ENCODE peak calls at places on chromosomes 3 and 15, in eight cellular contexts. One of them, this sample, is unnamed.

GRCh38 chr3:59480486-59480995 is 430.7 kb upstream of the CFAP20DC start:
- DNase-seq in progenitor cell of endocrine pancreas: no peak
- DNase-seq in BJ: peak
- DNase-seq in GM23338: no peak
- DNase-seq in body of pancreas: peak
- DNase-seq in GM12865: peak
- DNase-seq in cardiac fibroblast: peak
- DNase-seq in fibroblast of lung: peak
- DNase-seq in this sample: no peak

GRCh38 chr3:9732080-9732752 is 681 bp downstream of the BRPF1 start:
- DNase-seq in GM23338: peak
- DNase-seq in body of pancreas: peak
- DNase-seq in GM12865: peak
- DNase-seq in BJ: no peak
- DNase-seq in cardiac fibroblast: peak
- DNase-seq in progenitor cell of endocrine pancreas: no peak
- DNase-seq in fibroblast of lung: no peak
- DNase-seq in this sample: no peak

GRCh38 chr15:78684645-78685044 is 43.6 kb upstream of the CHRNB4 start:
- DNase-seq in GM12865: no peak
- DNase-seq in GM23338: no peak
- DNase-seq in cardiac fibroblast: no peak
- DNase-seq in body of pancreas: no peak
- DNase-seq in progenitor cell of endocrine pancreas: no peak
- DNase-seq in BJ: no peak
- DNase-seq in fibroblast of lung: no peak
- DNase-seq in this sample: no peak

GRCh38 chr3:172853911-172854648 is 103.6 kb downstream of the ECT2 start:
- DNase-seq in cardiac fibroblast: no peak
- DNase-seq in BJ: no peak
- DNase-seq in GM12865: no peak
- DNase-seq in progenitor cell of endocrine pancreas: no peak
- DNase-seq in body of pancreas: no peak
- DNase-seq in GM23338: peak
- DNase-seq in fibroblast of lung: no peak
- DNase-seq in this sample: no peak

GRCh38 chr3:79767194-79767952 is 425 bp downstream of the ROBO1 start:
- DNase-seq in fibroblast of lung: peak
- DNase-seq in BJ: no peak
- DNase-seq in body of pancreas: no peak
- DNase-seq in progenitor cell of endocrine pancreas: no peak
- DNase-seq in GM23338: peak
- DNase-seq in cardiac fibroblast: peak
- DNase-seq in GM12865: no peak
- DNase-seq in this sample: no peak

GRCh38 chr15:101296418-101297405 is 1.7 kb upstream of the SNRPA1 start:
- DNase-seq in BJ: no peak
- DNase-seq in GM23338: no peak
- DNase-seq in progenitor cell of endocrine pancreas: no peak
- DNase-seq in GM12865: no peak
- DNase-seq in cardiac fibroblast: peak
- DNase-seq in body of pancreas: no peak
- DNase-seq in fibroblast of lung: no peak
- DNase-seq in this sample: no peak

GRCh38 chr3:151346292-151346691 is 16.9 kb upstream of the P2RY13 start:
- DNase-seq in GM12865: no peak
- DNase-seq in BJ: no peak
- DNase-seq in body of pancreas: peak
- DNase-seq in fibroblast of lung: no peak
- DNase-seq in GM23338: no peak
- DNase-seq in cardiac fibroblast: no peak
- DNase-seq in progenitor cell of endocrine pancreas: no peak
- DNase-seq in this sample: no peak

GRCh38 chr3:37324752-37325407 is 150.5 kb upstream of the LRRFIP2 start:
- DNase-seq in fibroblast of lung: peak
- DNase-seq in progenitor cell of endocrine pancreas: no peak
- DNase-seq in body of pancreas: no peak
- DNase-seq in GM23338: no peak
- DNase-seq in cardiac fibroblast: peak
- DNase-seq in GM12865: no peak
- DNase-seq in BJ: no peak
- DNase-seq in this sample: no peak

GRCh38 chr15:68697711-68698690 is 119.2 kb downstream of the CORO2B start:
- DNase-seq in progenitor cell of endocrine pancreas: no peak
- DNase-seq in body of pancreas: no peak
- DNase-seq in fibroblast of lung: no peak
- DNase-seq in GM12865: no peak
- DNase-seq in BJ: no peak
- DNase-seq in cardiac fibroblast: no peak
- DNase-seq in GM23338: no peak
- DNase-seq in this sample: no peak

GRCh38 chr15:79365765-79366164 is 54.9 kb downstream of the TMED3 start:
- DNase-seq in fibroblast of lung: no peak
- DNase-seq in GM23338: no peak
- DNase-seq in BJ: no peak
- DNase-seq in cardiac fibroblast: no peak
- DNase-seq in body of pancreas: no peak
- DNase-seq in GM12865: no peak
- DNase-seq in progenitor cell of endocrine pancreas: no peak
- DNase-seq in this sample: no peak

GRCh38 chr3:48502728-48503168 is 1.2 kb downstream of the SHISA5 start:
- DNase-seq in BJ: no peak
- DNase-seq in fibroblast of lung: no peak
- DNase-seq in GM12865: no peak
- DNase-seq in progenitor cell of endocrine pancreas: no peak
- DNase-seq in body of pancreas: peak
- DNase-seq in GM23338: no peak
- DNase-seq in cardiac fibroblast: no peak
- DNase-seq in this sample: no peak

GRCh38 chr3:9037113-9037715 is 73.9 kb upstream of the RAD18 start:
- DNase-seq in GM12865: no peak
- DNase-seq in cardiac fibroblast: peak
- DNase-seq in fibroblast of lung: no peak
- DNase-seq in GM23338: no peak
- DNase-seq in progenitor cell of endocrine pancreas: no peak
- DNase-seq in BJ: no peak
- DNase-seq in body of pancreas: peak
- DNase-seq in this sample: no peak

DNA sequence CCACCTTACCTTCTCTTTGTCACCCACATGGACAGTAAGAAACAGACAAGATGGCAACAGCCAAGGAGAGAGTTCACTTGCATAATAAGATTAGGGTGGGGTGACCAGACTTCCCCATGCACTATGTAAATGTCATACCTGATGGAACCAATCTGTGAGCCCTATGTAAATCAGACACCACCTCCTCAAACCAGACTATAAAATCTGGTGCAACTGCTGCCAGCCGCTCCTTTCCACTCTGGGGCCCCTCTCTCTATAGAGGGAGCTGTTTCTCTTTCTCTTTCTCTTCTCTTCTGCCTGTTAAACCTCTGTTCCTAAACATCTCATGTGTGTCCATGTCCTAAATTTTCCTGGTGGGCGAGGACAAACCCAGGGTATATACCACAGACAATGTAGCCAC is 405.5 kb upstream of the CNTN4 start:
- DNase-seq in body of pancreas: no peak
- DNase-seq in progenitor cell of endocrine pancreas: no peak
- DNase-seq in fibroblast of lung: no peak
- DNase-seq in GM23338: peak
- DNase-seq in cardiac fibroblast: no peak
- DNase-seq in BJ: no peak
- DNase-seq in GM12865: no peak
- DNase-seq in this sample: no peak
- TF ChIP-seq CTCF in body of pancreas: no peak
- TF ChIP-seq CTCF in progenitor cell of endocrine pancreas: no peak
- TF ChIP-seq CTCF in fibroblast of lung: no peak
- TF ChIP-seq CTCF in GM23338: peak
- TF ChIP-seq CTCF in cardiac fibroblast: no peak
- TF ChIP-seq CTCF in BJ: no peak
- TF ChIP-seq CTCF in GM12865: no peak
- TF ChIP-seq CTCF in this sample: no peak

DNA sequence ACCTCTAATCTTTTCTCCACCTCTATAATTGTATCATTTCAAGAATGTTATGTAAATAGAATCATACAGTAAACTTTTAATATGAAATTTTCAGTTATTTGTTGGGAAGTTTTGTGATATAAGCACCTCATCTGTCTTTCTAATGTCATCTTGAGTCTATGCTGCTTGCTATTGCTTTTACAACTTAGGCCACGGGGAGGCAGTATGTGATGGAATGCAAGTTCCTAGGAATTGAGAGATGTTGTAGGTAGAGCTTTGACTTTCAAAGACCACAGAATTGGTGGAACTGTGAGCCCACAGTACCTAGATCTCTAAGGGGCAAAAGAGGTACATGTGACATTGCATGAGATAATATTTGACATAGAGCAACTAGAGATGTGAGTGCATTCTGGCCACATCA is 328.3 kb downstream of the MFSD1 start:
- DNase-seq in GM12865: peak
- DNase-seq in BJ: no peak
- DNase-seq in body of pancreas: peak
- DNase-seq in GM23338: peak
- DNase-seq in progenitor cell of endocrine pancreas: no peak
- DNase-seq in cardiac fibroblast: peak
- DNase-seq in fibroblast of lung: peak
- DNase-seq in this sample: no peak
- TF ChIP-seq CTCF in GM12865: peak
- TF ChIP-seq CTCF in BJ: peak
- TF ChIP-seq CTCF in body of pancreas: peak
- TF ChIP-seq CTCF in GM23338: peak
- TF ChIP-seq CTCF in progenitor cell of endocrine pancreas: peak
- TF ChIP-seq CTCF in cardiac fibroblast: peak
- TF ChIP-seq CTCF in fibroblast of lung: no peak
- TF ChIP-seq CTCF in this sample: peak

GRCh38 chr15:73127302-73127936 is 75.2 kb downstream of the NEO1 start:
- DNase-seq in GM12865: peak
- DNase-seq in fibroblast of lung: peak
- DNase-seq in progenitor cell of endocrine pancreas: no peak
- DNase-seq in BJ: no peak
- DNase-seq in cardiac fibroblast: peak
- DNase-seq in GM23338: peak
- DNase-seq in body of pancreas: peak
- DNase-seq in this sample: no peak
- TF ChIP-seq CTCF in GM12865: peak
- TF ChIP-seq CTCF in fibroblast of lung: peak
- TF ChIP-seq CTCF in progenitor cell of endocrine pancreas: peak
- TF ChIP-seq CTCF in BJ: peak
- TF ChIP-seq CTCF in cardiac fibroblast: peak
- TF ChIP-seq CTCF in GM23338: peak
- TF ChIP-seq CTCF in body of pancreas: peak
- TF ChIP-seq CTCF in this sample: peak

GRCh38 chr3:157113832-157114505 is 46.0 kb downstream of the CCNL1 start:
- DNase-seq in GM23338: peak
- DNase-seq in BJ: no peak
- DNase-seq in progenitor cell of endocrine pancreas: no peak
- DNase-seq in GM12865: no peak
- DNase-seq in cardiac fibroblast: no peak
- DNase-seq in fibroblast of lung: no peak
- DNase-seq in body of pancreas: no peak
- DNase-seq in this sample: no peak
- TF ChIP-seq CTCF in GM23338: peak
- TF ChIP-seq CTCF in BJ: peak
- TF ChIP-seq CTCF in progenitor cell of endocrine pancreas: peak
- TF ChIP-seq CTCF in GM12865: peak
- TF ChIP-seq CTCF in cardiac fibroblast: no peak
- TF ChIP-seq CTCF in fibroblast of lung: no peak
- TF ChIP-seq CTCF in body of pancreas: peak
- TF ChIP-seq CTCF in this sample: peak

GRCh38 chr3:106108925-106109324 is 240.1 kb upstream of the CBLB start:
- DNase-seq in BJ: no peak
- DNase-seq in cardiac fibroblast: no peak
- DNase-seq in fibroblast of lung: no peak
- DNase-seq in body of pancreas: no peak
- DNase-seq in progenitor cell of endocrine pancreas: no peak
- DNase-seq in GM12865: no peak
- DNase-seq in GM23338: no peak
- DNase-seq in this sample: no peak
- TF ChIP-seq CTCF in BJ: no peak
- TF ChIP-seq CTCF in cardiac fibroblast: no peak
- TF ChIP-seq CTCF in fibroblast of lung: no peak
- TF ChIP-seq CTCF in body of pancreas: no peak
- TF ChIP-seq CTCF in progenitor cell of endocrine pancreas: no peak
- TF ChIP-seq CTCF in GM12865: no peak
- TF ChIP-seq CTCF in GM23338: no peak
- TF ChIP-seq CTCF in this sample: no peak

GRCh38 chr3:53834429-53835095 is 11.7 kb downstream of the CHDH start:
- DNase-seq in progenitor cell of endocrine pancreas: no peak
- DNase-seq in GM12865: no peak
- DNase-seq in fibroblast of lung: no peak
- DNase-seq in BJ: no peak
- DNase-seq in cardiac fibroblast: no peak
- DNase-seq in body of pancreas: no peak
- DNase-seq in GM23338: no peak
- DNase-seq in this sample: no peak
- TF ChIP-seq CTCF in progenitor cell of endocrine pancreas: no peak
- TF ChIP-seq CTCF in GM12865: no peak
- TF ChIP-seq CTCF in fibroblast of lung: no peak
- TF ChIP-seq CTCF in BJ: no peak
- TF ChIP-seq CTCF in cardiac fibroblast: no peak
- TF ChIP-seq CTCF in body of pancreas: no peak
- TF ChIP-seq CTCF in GM23338: no peak
- TF ChIP-seq CTCF in this sample: no peak

GRCh38 chr15:76328106-76328696 is 8.4 kb upstream of the ISL2 start:
- DNase-seq in BJ: no peak
- DNase-seq in cardiac fibroblast: no peak
- DNase-seq in fibroblast of lung: no peak
- DNase-seq in progenitor cell of endocrine pancreas: no peak
- DNase-seq in GM12865: no peak
- DNase-seq in GM23338: no peak
- DNase-seq in body of pancreas: no peak
- DNase-seq in this sample: no peak

GRCh38 chr15:76332796-76333195 is 3.8 kb upstream of the ISL2 start:
- DNase-seq in fibroblast of lung: no peak
- DNase-seq in GM12865: no peak
- DNase-seq in GM23338: no peak
- DNase-seq in body of pancreas: no peak
- DNase-seq in progenitor cell of endocrine pancreas: no peak
- DNase-seq in BJ: no peak
- DNase-seq in cardiac fibroblast: no peak
- DNase-seq in this sample: no peak

GRCh38 chr15:76327191-76328105 is 9.1 kb upstream of the ISL2 start:
- DNase-seq in progenitor cell of endocrine pancreas: no peak
- DNase-seq in GM12865: no peak
- DNase-seq in cardiac fibroblast: no peak
- DNase-seq in GM23338: no peak
- DNase-seq in BJ: no peak
- DNase-seq in body of pancreas: no peak
- DNase-seq in fibroblast of lung: peak
- DNase-seq in this sample: no peak

GRCh38 chr15:76328962-76329361 is 7.6 kb upstream of the ISL2 start:
- DNase-seq in body of pancreas: no peak
- DNase-seq in progenitor cell of endocrine pancreas: no peak
- DNase-seq in cardiac fibroblast: peak
- DNase-seq in GM12865: no peak
- DNase-seq in fibroblast of lung: peak
- DNase-seq in GM23338: no peak
- DNase-seq in BJ: no peak
- DNase-seq in this sample: no peak

DNA sequence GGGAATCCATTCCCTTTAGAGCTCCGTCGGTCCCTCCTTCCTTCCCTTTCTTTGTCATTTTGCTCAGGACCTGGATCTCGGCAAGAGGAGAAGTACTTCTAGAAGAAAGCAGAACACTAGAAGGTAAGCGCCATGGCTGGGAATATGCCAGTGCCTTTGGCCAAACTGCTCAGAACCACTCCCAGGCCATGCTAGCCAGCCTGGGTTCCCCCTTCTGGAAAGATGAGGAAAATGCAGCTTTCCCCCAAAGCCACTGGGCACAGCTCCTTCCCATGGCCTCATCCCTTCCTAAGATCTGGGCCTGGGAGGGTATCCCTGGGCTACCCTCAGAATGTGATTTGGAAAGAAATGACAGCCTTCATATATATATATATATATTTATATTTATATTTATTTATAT is 6.3 kb upstream of the ISL2 start:
- DNase-seq in GM23338: peak
- DNase-seq in body of pancreas: peak
- DNase-seq in cardiac fibroblast: peak
- DNase-seq in fibroblast of lung: peak
- DNase-seq in BJ: no peak
- DNase-seq in GM12865: no peak
- DNase-seq in progenitor cell of endocrine pancreas: no peak
- DNase-seq in this sample: no peak
- TF ChIP-seq CTCF in GM23338: peak
- TF ChIP-seq CTCF in body of pancreas: peak
- TF ChIP-seq CTCF in cardiac fibroblast: peak
- TF ChIP-seq CTCF in fibroblast of lung: peak
- TF ChIP-seq CTCF in BJ: peak
- TF ChIP-seq CTCF in GM12865: peak
- TF ChIP-seq CTCF in progenitor cell of endocrine pancreas: peak
- TF ChIP-seq CTCF in this sample: peak